ENCODE peak calls at places on chromosomes 6 and 20, in seven cellular contexts. X is fibroblast of the aortic adventitia; M is T-helper 17 cell; D is CD4-positive, alpha-beta T cell; Q is nephron progenitor cell; B is endothelial cell; U is C1 segment of cervical spinal cord. K is an unnamed sample.

GRCh38 chr6:35451354-35452185 is 568 bp upstream of the FANCE start:
- DNase-seq in X (no peak), M (no peak), D (no peak), Q (no peak), B (no peak), U (no peak), K (no peak)

GRCh38 chr20:62956387-62957135 is 4.1 kb downstream of the SLC17A9 start:
- DNase-seq in X (no peak), M (no peak), D (no peak), Q (no peak), B (no peak), U (no peak), K (no peak)

GRCh38 chr6:127880452-127880851 is 20.4 kb downstream of the THEMIS start:
- DNase-seq in X (no peak), M (no peak), D (no peak), Q (no peak), B (no peak), U (no peak), K (no peak)

GRCh38 chr20:62824476-62825287 is 7.8 kb downstream of the COL9A3 start:
- DNase-seq in X (peak; percentile 37), M (peak; percentile 59), D (peak; percentile 52), Q (peak; percentile 72), B (no peak), U (no peak), K (peak; percentile 46)

GRCh38 chr6:113306552-113307145 is 550.5 kb upstream of the MARCKS start:
- DNase-seq in X (peak; percentile 31), M (no peak), D (peak; percentile 2), Q (peak; percentile 50), B (peak; percentile 59), U (no peak), K (no peak)

GRCh38 chr6:115873901-115874300 is 186.8 kb downstream of the FRK start:
- DNase-seq in X (no peak), M (no peak), D (no peak), Q (no peak), B (no peak), U (no peak), K (no peak)

GRCh38 chr6:42229720-42230119 is 12.1 kb upstream of the MRPS10 start:
- DNase-seq in X (no peak), M (no peak), D (no peak), Q (no peak), B (no peak), U (no peak), K (no peak)

GRCh38 chr6:168951224-168951616 is 302.4 kb downstream of the THBS2 start:
- DNase-seq in X (no peak), M (no peak), D (no peak), Q (no peak), B (no peak), U (no peak), K (no peak)

GRCh38 chr6:2426561-2427340 is 181.3 kb upstream of the GMDS start:
- DNase-seq in X (peak; percentile 49), M (no peak), D (no peak), Q (no peak), B (no peak), U (no peak), K (no peak)

GRCh38 chr6:123091091-123091895 is 95.3 kb downstream of the CLVS2 start:
- DNase-seq in X (peak; percentile 19), M (no peak), D (no peak), Q (no peak), B (no peak), U (no peak), K (no peak)

GRCh38 chr6:22717906-22718305 is 148.5 kb downstream of the HDGFL1 start:
- DNase-seq in X (no peak), M (no peak), D (no peak), Q (no peak), B (no peak), U (no peak), K (no peak)

GRCh38 chr6:123962508-123962907 is 158.8 kb downstream of the NKAIN2 start:
- DNase-seq in X (no peak), M (no peak), D (no peak), Q (no peak), B (no peak), U (no peak), K (no peak)

GRCh38 chr20:57811373-57812020 is 101.7 kb upstream of the PMEPA1 start:
- DNase-seq in X (no peak), M (no peak), D (no peak), Q (peak; percentile 36), B (no peak), U (no peak), K (peak; percentile 6)

GRCh38 chr6:2179950-2180349 is 65.5 kb downstream of the GMDS start:
- DNase-seq in X (peak; percentile 66), M (no peak), D (no peak), Q (no peak), B (no peak), U (no peak), K (no peak)

GRCh38 chr6:27133281-27134227 is 113.9 kb upstream of the PRSS16 start:
- DNase-seq in X (peak; percentile 50), M (peak; percentile 49), D (peak; percentile 61), Q (peak; percentile 69), B (peak; percentile 77), U (no peak), K (peak; percentile 61)

GRCh38 chr6:6811151-6812002 is 222.9 kb downstream of the LY86 start:
- DNase-seq in X (peak; percentile 58), M (no peak), D (peak; percentile 33), Q (no peak), B (peak; percentile 27), U (no peak), K (no peak)

GRCh38 chr6:128520436-128521301 is at the start of gene PTPRK:
- DNase-seq in X (peak; percentile 88), M (peak; percentile 76), D (peak; percentile 78), Q (peak; percentile 97), B (peak; percentile 94), U (peak; percentile 85), K (peak; percentile 89)

GRCh38 chr6:130503146-130503545 is 137.3 kb downstream of the TMEM200A start:
- DNase-seq in X (peak; percentile 92), M (no peak), D (no peak), Q (no peak), B (no peak), U (no peak), K (no peak)

GRCh38 chr20:63536997-63537524 is at the start of gene PTK6:
- DNase-seq in X (no peak), M (no peak), D (no peak), Q (no peak), B (no peak), U (no peak), K (no peak)

GRCh38 chr20:58721951-58722371 is 29.4 kb downstream of the NPEPL1 start:
- DNase-seq in X (no peak), M (no peak), D (no peak), Q (no peak), B (no peak), U (no peak), K (no peak)

GRCh38 chr6:145148392-145149175 is 586.7 kb downstream of the EPM2A start:
- DNase-seq in X (peak; percentile 34), M (no peak), D (no peak), Q (no peak), B (no peak), U (no peak), K (no peak)

GRCh38 chr6:141139461-141139860 is 993.3 kb upstream of the GJE1 start:
- DNase-seq in X (no peak), M (no peak), D (no peak), Q (no peak), B (no peak), U (no peak), K (no peak)

GRCh38 chr6:61940919-61941318 is 345.1 kb downstream of the KHDRBS2 start:
- DNase-seq in X (no peak), M (no peak), D (no peak), Q (no peak), B (no peak), U (no peak), K (no peak)

GRCh38 chr20:13875265-13875811 is 90.5 kb downstream of the NDUFAF5 start:
- DNase-seq in X (no peak), M (no peak), D (no peak), Q (no peak), B (no peak), U (no peak), K (no peak)

GRCh38 chr6:95917034-95917433 is 98.7 kb upstream of the FUT9 start:
- DNase-seq in X (no peak), M (no peak), D (no peak), Q (no peak), B (no peak), U (no peak), K (no peak)

GRCh38 chr6:20716865-20717264 is 182.6 kb downstream of the CDKAL1 start:
- DNase-seq in X (no peak), M (no peak), D (no peak), Q (no peak), B (no peak), U (no peak), K (no peak)

GRCh38 chr20:17620371-17621228 is 50.7 kb downstream of the DSTN start:
- DNase-seq in X (no peak), M (peak; percentile 4), D (no peak), Q (no peak), B (no peak), U (no peak), K (no peak)

GRCh38 chr6:150641398-150642139 is 41.9 kb downstream of the PLEKHG1 start:
- DNase-seq in X (peak; percentile 29), M (no peak), D (no peak), Q (no peak), B (no peak), U (no peak), K (no peak)

GRCh38 chr6:13406781-13407180 is 78.4 kb upstream of the TBC1D7 start:
- DNase-seq in X (no peak), M (no peak), D (no peak), Q (no peak), B (no peak), U (no peak), K (no peak)

GRCh38 chr6:135087803-135088202 is 33.2 kb upstream of the HBS1L start:
- DNase-seq in X (no peak), M (no peak), D (peak; percentile 14), Q (no peak), B (no peak), U (no peak), K (no peak)

GRCh38 chr20:21632654-21633053 is 72.8 kb upstream of the PAX1 start:
- DNase-seq in X (no peak), M (no peak), D (no peak), Q (no peak), B (no peak), U (no peak), K (no peak)

K was measured in neural crest cell.